ENCODE peak calls at places on chromosomes 5 and 9, in five cellular contexts. S, J, R, U and K are unnamed samples.
A peak's percentile ranks its signal among the peaks of the same experiment; 100 is the strongest.

GRCh38 chr5:616342-617039 is 4.4 kb downstream of the CEP72 start:
- DNase-seq in R (no peak), J (peak; percentile 9), U (no peak), S (no peak), K (no peak)

GRCh38 chr5:36957953-36958559 is 81.5 kb downstream of the NIPBL start:
- DNase-seq in S (no peak), J (peak; percentile 19), R (no peak), U (no peak), K (no peak)

GRCh38 chr9:34046784-34047379 is 1.8 kb downstream of the UBAP2 start:
- DNase-seq in S (no peak), R (no peak), U (peak; percentile 28), J (peak; percentile 20), K (no peak)

GRCh38 chr5:91486638-91487037 is 103.5 kb upstream of the ARRDC3 start:
- DNase-seq in J (peak; percentile 3), R (peak; percentile 36), S (no peak), U (no peak), K (no peak)

GRCh38 chr5:1552469-1553255 is 28.9 kb upstream of the LPCAT1 start:
- DNase-seq in J (peak; percentile 52), S (peak; percentile 88), U (no peak), R (no peak), K (no peak)

GRCh38 chr9:129873563-129873962 is 38.3 kb downstream of the USP20 start:
- DNase-seq in S (no peak), R (no peak), J (no peak), U (no peak), K (no peak)

GRCh38 chr5:80239680-80240367 is 16.0 kb downstream of the SERINC5 start:
- DNase-seq in U (no peak), J (peak; percentile 32), R (no peak), S (no peak), K (no peak)

GRCh38 chr9:120723547-120723946 is 9.3 kb upstream of the MEGF9 start:
- DNase-seq in R (peak; percentile 71), S (no peak), J (peak; percentile 87), U (no peak), K (no peak)

GRCh38 chr5:22708770-22709328 is 144.3 kb downstream of the CDH12 start:
- DNase-seq in S (no peak), J (no peak), R (no peak), U (no peak), K (no peak)

GRCh38 chr9:92635760-92636159 is 34.2 kb downstream of the IPPK start:
- DNase-seq in J (no peak), R (no peak), S (no peak), U (no peak), K (no peak)

GRCh38 chr9:128340691-128341434 is 536 bp downstream of the SLC27A4 start:
- DNase-seq in J (peak; percentile 12), R (no peak), S (peak; percentile 34), U (no peak), K (no peak)

GRCh38 chr9:120702075-120702474 is 12.2 kb downstream of the MEGF9 start:
- DNase-seq in S (no peak), R (no peak), U (no peak), J (no peak), K (no peak)

GRCh38 chr5:137710086-137710485 is 25.8 kb downstream of the KLHL3 start:
- DNase-seq in J (peak; percentile 43), R (no peak), U (no peak), S (no peak), K (no peak)